ENCODE peak calls at places on chromosomes 1 and 21, in seven cellular contexts. V is transverse colon, R is A549, G is heart left ventricle, O is tibial nerve, B is adrenal gland, L is body of pancreas. H is an unnamed sample. For H3K4me1, the result is how much of the 10 kb centered on the place peaks cover.

GRCh38 chr1:170594227-170594626 is 62.3 kb downstream of the GORAB start:
- DNase-seq in V (no peak), R (no peak), G (no peak), O (no peak), B (no peak), L (no peak), H (no peak)

GRCh38 chr21:26844258-26845065 is 747 bp downstream of the ADAMTS1 start:
- DNase-seq in V (no peak), R (peak), G (peak), O (peak), B (peak), L (peak), H (peak)

GRCh38 chr1:93633313-93633712 is 48.3 kb downstream of the BCAR3 start:
- DNase-seq in V (no peak), R (no peak), G (no peak), O (no peak), B (no peak), L (no peak), H (no peak)

GRCh38 chr1:50704126-50704525 is 255.9 kb downstream of the FAF1 start:
- DNase-seq in V (no peak), R (peak), G (no peak), O (peak), B (no peak), L (peak), H (no peak)

GRCh38 chr1:155892801-155893200 is 18.3 kb downstream of the RIT1 start:
- DNase-seq in V (no peak), R (peak), G (no peak), O (no peak), B (no peak), L (no peak), H (no peak)

GRCh38 chr1:161736332-161736969 is 13.1 kb upstream of the DUSP12 start:
- DNase-seq in V (no peak), R (peak), G (no peak), O (no peak), B (no peak), L (no peak), H (no peak)

GRCh38 chr1:193846881-193847280 is 660.5 kb upstream of the B3GALT2 start:
- DNase-seq in V (no peak), R (no peak), G (no peak), O (no peak), B (no peak), L (no peak), H (no peak)

GRCh38 chr1:174040387-174040786 is 18.2 kb upstream of the RC3H1 start:
- DNase-seq in V (no peak), R (peak), G (no peak), O (no peak), B (peak), L (peak), H (no peak)

GRCh38 chr1:40606978-40607377 is 58.5 kb downstream of the RIMS3 start:
- DNase-seq in V (no peak), R (no peak), G (no peak), O (no peak), B (no peak), L (no peak), H (no peak)

GRCh38 chr21:31348188-31348587 is 4.1 kb upstream of the TIAM1 start:
- DNase-seq in V (no peak), R (no peak), G (no peak), O (no peak), B (no peak), L (no peak), H (no peak)

GRCh38 chr1:200075938-200076546 is 48.5 kb downstream of the NR5A2 start:
- DNase-seq in V (no peak), R (peak), G (no peak), O (no peak), B (peak), L (peak), H (peak)

GRCh38 chr21:24428539-24429186 is 1178.6 kb downstream of the MRPL39 start:
- DNase-seq in V (no peak), R (no peak), G (no peak), O (no peak), B (no peak), L (no peak), H (no peak)

GRCh38 chr21:17512245-17513213 is at the start of gene CXADR:
- DNase-seq in V (peak), R (peak), G (peak), O (no peak), B (peak), L (peak), H (peak)

DNA sequence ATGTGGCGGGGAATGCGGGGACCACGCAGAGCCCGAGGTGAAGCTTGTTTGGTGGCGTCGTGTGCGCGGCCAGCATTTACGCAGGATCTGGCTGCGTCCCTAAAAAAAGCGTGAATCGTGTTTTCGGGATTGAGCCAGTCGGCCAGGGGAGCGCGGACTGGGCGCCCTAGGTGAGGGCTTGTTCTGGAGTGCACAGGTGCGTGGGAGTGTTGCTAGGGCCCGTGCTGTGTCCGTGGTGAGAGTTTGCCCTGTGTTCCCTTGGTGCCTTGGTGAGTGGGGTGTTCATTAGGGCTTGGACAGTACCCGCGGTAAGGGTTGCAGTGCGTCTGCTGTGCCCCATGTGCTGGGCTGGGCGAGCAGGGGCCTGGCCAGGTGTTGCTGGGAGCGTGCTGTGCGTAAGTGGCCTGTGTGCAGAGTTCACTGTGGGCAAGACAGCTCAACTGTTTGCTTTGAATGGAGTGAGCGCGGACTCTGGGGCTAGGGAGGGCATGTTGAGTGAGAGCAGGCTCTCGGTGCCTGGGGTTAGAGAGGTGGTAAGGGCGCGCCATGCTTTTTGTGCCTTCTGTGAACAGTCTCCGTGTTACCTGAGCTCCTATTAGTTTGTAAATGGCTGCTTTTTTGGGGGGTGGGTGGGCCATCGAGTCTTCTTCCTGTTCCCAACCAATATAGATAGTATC is 740 bp downstream of the CD46 start:
- DNase-seq in V (peak), R (peak), G (no peak), O (no peak), B (peak), L (peak), H (peak)
- H3K27ac ChIP-seq in V (peak), R (peak), G (peak), O (peak), B (peak), L (peak), H (peak)

DNA sequence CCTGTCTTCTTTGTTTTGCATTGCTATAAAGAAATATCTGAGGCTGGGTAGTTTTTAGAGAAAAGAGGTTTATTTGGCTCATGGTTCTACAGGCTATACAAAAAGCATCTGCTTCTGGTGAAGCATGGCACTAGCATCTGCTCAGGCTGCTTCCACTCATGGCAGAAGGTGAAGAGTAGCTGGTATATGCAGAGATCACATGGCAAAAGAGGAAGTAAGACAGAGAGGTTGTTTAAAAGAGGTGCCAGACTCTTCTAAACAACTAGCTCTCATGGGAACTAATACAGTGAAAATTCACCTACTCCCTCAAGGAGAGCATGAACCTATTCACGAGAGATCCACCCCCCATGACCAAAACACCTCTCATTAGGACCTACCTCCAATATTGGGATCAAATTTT is 56.6 kb upstream of the GUCA2B start:
- DNase-seq in V (no peak), R (no peak), G (no peak), O (no peak), B (no peak), L (no peak), H (no peak)
- TF ChIP-seq POLR2A in V (no peak), R (no peak), G (no peak), O (no peak), B (no peak), L (no peak), H (no peak)

GRCh38 chr1:209202826-209203439 is 380.6 kb upstream of the CAMK1G start:
- DNase-seq in V (no peak), R (peak), G (no peak), O (no peak), B (peak), L (no peak), H (no peak)

GRCh38 chr1:209208648-209209047 is 374.9 kb upstream of the CAMK1G start:
- DNase-seq in V (no peak), R (no peak), G (no peak), O (no peak), B (no peak), L (no peak), H (no peak)

GRCh38 chr1:209207701-209208286 is 375.7 kb upstream of the CAMK1G start:
- DNase-seq in V (peak), R (peak), G (peak), O (peak), B (peak), L (peak), H (peak)

GRCh38 chr1:209205039-209205438 is 378.5 kb upstream of the CAMK1G start:
- DNase-seq in V (no peak), R (no peak), G (no peak), O (no peak), B (no peak), L (no peak), H (no peak)

GRCh38 chr1:209207126-209207700 is 376.3 kb upstream of the CAMK1G start:
- DNase-seq in V (no peak), R (no peak), G (no peak), O (no peak), B (no peak), L (no peak), H (no peak)
- H3K4me1 ChIP-seq in V (under half), R (under half), G (under half), O (under half), B (under half), L (under half), H (under half)

GRCh38 chr1:43707191-43708005 is at the start of gene ST3GAL3:
- DNase-seq in V (peak), R (peak), G (peak), O (peak), B (peak), L (peak), H (peak)

GRCh38 chr1:43708006-43708412 is 673 bp downstream of the ST3GAL3 start:
- DNase-seq in V (no peak), R (no peak), G (no peak), O (no peak), B (no peak), L (no peak), H (peak)

GRCh38 chr1:43705982-43706597 is 1.2 kb upstream of the ST3GAL3 start:
- DNase-seq in V (no peak), R (peak), G (no peak), O (no peak), B (no peak), L (no peak), H (no peak)

GRCh38 chr1:43705334-43705733 is 2.0 kb upstream of the ST3GAL3 start:
- DNase-seq in V (no peak), R (no peak), G (no peak), O (no peak), B (no peak), L (no peak), H (no peak)

DNA sequence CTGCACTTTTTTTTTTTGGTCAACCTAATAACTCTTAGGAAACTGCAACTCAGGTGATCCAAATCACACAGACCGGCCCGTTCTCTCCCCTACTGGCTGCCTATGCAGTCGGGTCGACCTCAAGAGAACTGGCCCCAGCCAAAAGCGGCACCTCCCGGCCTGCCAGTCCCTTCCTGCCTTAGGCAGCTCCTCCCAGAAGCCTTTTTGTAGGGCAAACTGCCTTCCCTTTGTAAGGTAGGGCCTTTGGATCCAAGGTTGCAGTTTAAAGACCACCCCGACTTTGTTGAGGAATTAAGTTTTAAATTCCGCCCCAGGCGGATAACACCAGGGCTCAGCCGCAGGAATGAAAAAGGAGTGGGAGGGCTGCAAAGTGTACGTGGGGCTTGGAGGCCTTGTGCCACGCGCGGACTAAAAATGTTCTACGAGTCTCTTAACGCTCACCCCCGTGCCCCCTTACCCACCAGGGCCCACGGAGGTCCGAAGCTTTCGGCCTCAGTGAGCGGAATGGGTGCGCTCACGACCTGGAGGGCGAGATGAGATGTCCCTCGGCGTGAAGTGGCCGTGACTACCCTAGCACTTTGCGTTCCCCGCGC is 642 bp upstream of the ST3GAL3 start:
- DNase-seq in V (peak), R (peak), G (no peak), O (no peak), B (peak), L (peak), H (no peak)
- H3K27ac ChIP-seq in V (peak), R (peak), G (no peak), O (no peak), B (no peak), L (peak), H (no peak)

GRCh38 chr21:41953831-41954653 is at the start of gene C2CD2:
- DNase-seq in V (peak), R (peak), G (peak), O (no peak), B (peak), L (peak), H (no peak)
- TF ChIP-seq POLR2A in V (no peak), R (peak), G (no peak), O (peak), B (peak), L (no peak), H (no peak)

GRCh38 chr1:33004628-33005027 is 32.1 kb downstream of the AK2 start:
- DNase-seq in V (no peak), R (no peak), G (no peak), O (no peak), B (no peak), L (no peak), H (no peak)

GRCh38 chr1:33007190-33008050 is 29.3 kb downstream of the AK2 start:
- DNase-seq in V (peak), R (peak), G (no peak), O (peak), B (peak), L (no peak), H (peak)

GRCh38 chr1:33005812-33006465 is 30.7 kb downstream of the AK2 start:
- DNase-seq in V (no peak), R (no peak), G (no peak), O (no peak), B (peak), L (peak), H (no peak)

GRCh38 chr1:33003657-33004056 is 33.0 kb downstream of the AK2 start:
- DNase-seq in V (no peak), R (no peak), G (no peak), O (no peak), B (no peak), L (no peak), H (no peak)

DNA sequence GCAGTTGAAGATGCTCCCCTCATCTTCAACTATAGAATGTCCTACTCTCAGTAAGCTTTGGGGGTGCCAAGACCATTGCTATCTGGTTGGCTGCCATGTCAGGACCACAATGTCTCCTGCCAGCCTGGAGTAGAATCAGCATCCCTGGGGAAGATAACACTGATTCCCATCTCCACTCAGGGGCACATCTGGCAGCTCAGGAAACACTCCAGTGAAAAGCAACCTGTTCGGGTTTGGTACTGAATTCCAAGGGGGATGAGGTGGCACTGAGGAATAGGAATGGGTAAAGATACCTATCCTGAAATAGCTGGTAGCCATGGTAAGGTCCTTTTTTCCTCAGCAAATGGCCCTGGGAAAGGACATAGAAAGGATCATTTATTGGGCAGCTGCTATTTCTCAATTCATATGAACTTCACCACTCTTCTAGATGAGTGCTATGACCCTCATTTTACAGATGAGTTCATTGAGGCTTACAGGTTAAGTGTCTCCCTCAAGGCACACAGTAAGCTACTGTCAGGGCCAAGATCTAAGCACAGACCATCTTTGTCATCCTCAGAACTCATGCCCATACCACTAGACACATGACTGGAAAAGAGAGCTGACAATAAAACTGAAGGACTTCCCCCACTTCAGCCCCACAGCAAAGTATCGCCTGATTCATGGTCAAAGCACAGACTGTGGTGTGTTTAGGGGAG is 31.4 kb downstream of the AK2 start:
- DNase-seq in V (no peak), R (no peak), G (no peak), O (no peak), B (no peak), L (no peak), H (no peak)
- H3K4me1 ChIP-seq in V (under half), R (under half), G (half or more), O (under half), B (under half), L (half or more), H (under half)

GRCh38 chr1:220732137-220732536 is 16.0 kb upstream of the MTARC2 start:
- DNase-seq in V (no peak), R (no peak), G (no peak), O (no peak), B (no peak), L (no peak), H (no peak)
- H3K27ac ChIP-seq in V (peak), R (no peak), G (peak), O (no peak), B (no peak), L (no peak), H (no peak)

GRCh38 chr1:9068971-9069323 is 488 bp downstream of the SLC2A5 start:
- DNase-seq in V (no peak), R (no peak), G (no peak), O (no peak), B (no peak), L (no peak), H (no peak)

GRCh38 chr1:9066945-9067807 is 2.3 kb downstream of the SLC2A5 start:
- DNase-seq in V (peak), R (no peak), G (peak), O (peak), B (peak), L (peak), H (peak)

GRCh38 chr1:9070421-9071015 is 1.1 kb upstream of the SLC2A5 start:
- DNase-seq in V (no peak), R (no peak), G (no peak), O (no peak), B (no peak), L (no peak), H (no peak)

GRCh38 chr1:9071554-9072235 is 2.3 kb upstream of the SLC2A5 start:
- DNase-seq in V (no peak), R (no peak), G (no peak), O (no peak), B (no peak), L (no peak), H (no peak)

DNA sequence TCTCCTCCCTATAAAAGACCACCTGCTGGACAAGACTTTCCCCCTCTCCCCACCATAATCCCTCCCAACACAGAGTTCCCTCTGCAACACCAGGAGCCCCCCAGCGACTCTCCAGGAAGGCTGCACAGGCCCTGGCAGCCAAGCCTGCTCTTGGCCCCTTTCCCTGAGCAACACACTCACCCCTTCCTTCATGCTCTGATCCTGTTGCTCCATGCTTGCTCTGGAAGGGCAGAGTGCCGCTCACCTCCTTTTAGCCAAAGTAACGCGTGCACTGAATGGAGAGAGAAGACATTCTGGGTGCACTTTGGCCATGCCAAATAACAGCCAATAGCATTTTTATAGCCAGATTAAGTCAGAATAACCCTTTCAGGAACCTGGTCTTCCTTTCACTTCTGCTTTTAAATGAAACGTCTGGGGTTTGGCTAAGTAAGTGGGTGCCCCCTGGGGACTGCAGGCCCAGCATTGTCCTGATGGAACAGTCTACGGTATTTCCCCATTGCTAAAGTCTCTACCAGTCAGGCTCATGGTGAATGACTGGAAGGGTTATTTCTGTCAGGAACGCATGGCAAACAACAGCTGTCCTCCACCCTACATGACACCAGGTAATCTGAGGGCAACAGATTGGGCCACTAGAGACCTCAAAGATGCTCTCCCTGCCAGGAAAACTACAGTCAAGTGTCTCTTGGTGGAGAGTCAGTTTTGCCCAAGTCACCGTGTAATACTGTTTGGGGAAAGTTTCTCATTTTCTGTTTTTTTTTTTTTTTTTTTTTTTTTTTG is at the start of gene SLC2A5:
- DNase-seq in V (peak), R (no peak), G (no peak), O (peak), B (no peak), L (no peak), H (no peak)
- TF ChIP-seq POLR2A in V (peak), R (no peak), G (no peak), O (peak), B (no peak), L (no peak), H (no peak)